ENCODE peak calls at places on chromosomes 3 and 15, in four cellular contexts. W is K562, L is H1, U is HepG2. H is an unnamed sample.

GRCh38 chr3:162171970-162172369 is 675.4 kb downstream of the OTOL1 start:
- DNase-seq in W (no peak), L (no peak), U (no peak), H (no peak)

GRCh38 chr3:20240154-20240883 is 54.3 kb upstream of the SGO1 start:
- DNase-seq in L (no peak), U (no peak), W (no peak), H (no peak)

GRCh38 chr3:57998366-57999283 is 9.6 kb upstream of the FLNB start:
- DNase-seq in L (no peak), U (peak), W (peak), H (no peak)

GRCh38 chr3:60363817-60364216 is 887.4 kb downstream of the FHIT start:
- DNase-seq in W (no peak), L (no peak), U (no peak), H (no peak)

GRCh38 chr3:117887896-117888295 is 1146.8 kb downstream of the IGSF11 start:
- DNase-seq in W (no peak), L (no peak), U (no peak), H (no peak)

GRCh38 chr15:101264911-101265641 is 12.2 kb downstream of the SELENOS start:
- DNase-seq in L (no peak), W (no peak), U (no peak), H (no peak)

GRCh38 chr15:65184305-65184943 is 718 bp downstream of the CLPX start:
- DNase-seq in U (peak), W (peak), L (peak), H (peak)

GRCh38 chr15:74783072-74783807 is 1.4 kb downstream of the CSK start:
- DNase-seq in U (no peak), L (no peak), W (peak), H (no peak)

GRCh38 chr15:29135702-29136426 is 133.8 kb downstream of the NSMCE3 start:
- DNase-seq in U (no peak), L (no peak), W (no peak), H (no peak)

DNA sequence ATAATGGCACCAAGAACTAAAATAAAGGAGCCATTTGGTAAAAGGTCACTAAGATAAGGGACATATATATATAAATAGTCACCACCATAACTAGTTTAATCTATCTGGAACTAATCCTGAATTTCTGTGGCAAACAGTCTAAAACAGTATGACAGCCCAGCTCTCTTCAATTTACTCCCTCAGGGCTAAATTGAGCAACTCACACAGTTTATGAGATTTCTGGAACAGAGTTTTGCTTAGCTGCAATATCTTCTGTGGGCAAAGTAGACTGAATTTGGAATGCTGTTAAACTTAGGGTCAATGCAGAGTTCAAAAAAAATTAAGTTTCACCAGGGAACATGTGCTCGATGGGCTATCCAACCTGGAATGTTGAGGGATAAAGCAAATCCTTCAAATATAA is 70.1 kb upstream of the VEPH1 start:
- DNase-seq in U (no peak), W (no peak), L (no peak), H (no peak)
- TF ChIP-seq PHF8 in U (no peak), W (no peak), L (no peak), H (no peak)

GRCh38 chr15:48005921-48006541 is 114.8 kb upstream of the SLC24A5 start:
- DNase-seq in L (no peak), U (no peak), W (no peak), H (no peak)
- TF ChIP-seq CEBPB in L (peak), U (no peak), W (no peak), H (no peak)

DNA sequence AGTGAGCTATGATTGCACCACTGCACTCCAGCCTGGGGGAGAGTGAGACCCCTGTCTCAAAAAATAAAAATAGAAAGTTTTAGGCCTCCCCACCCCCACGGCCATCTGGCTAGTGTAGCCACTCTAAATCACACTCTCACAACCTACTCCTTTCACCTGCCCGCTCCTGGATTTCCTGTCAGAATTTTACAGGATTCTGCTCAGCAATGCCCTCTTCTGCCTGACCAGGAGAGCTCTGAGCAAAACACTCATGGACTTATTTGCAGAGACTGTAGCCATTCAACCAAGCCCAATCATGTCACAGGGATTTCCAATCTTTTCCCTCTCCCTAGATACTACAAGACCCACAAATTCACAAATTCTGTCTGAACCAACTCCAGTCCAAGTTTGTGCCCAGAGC is 242.6 kb upstream of the TPRG1 start:
- DNase-seq in W (no peak), L (no peak), U (peak), H (peak)
- TF ChIP-seq PHF8 in W (no peak), L (no peak), U (no peak), H (no peak)

DNA sequence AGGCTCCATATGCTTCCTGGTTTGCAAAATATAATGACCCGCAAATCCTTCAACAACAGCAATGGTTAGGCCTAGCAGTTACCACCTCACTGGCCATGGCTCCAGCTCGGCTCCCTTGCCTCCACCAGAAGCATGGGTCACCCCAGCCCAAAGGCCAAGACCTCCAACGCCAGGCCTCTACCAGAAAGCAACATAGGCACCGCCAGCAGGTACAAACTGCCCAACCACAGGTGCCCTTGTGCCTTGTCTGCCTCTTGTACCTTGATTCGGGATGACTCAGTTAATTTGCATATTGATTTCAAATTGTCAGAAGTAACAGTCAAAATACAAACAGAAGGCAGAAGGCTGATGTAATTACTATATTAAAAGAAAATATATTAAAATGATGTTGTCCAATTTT is 124.7 kb downstream of the IL5RA start:
- DNase-seq in L (no peak), W (no peak), U (no peak), H (no peak)
- TF ChIP-seq CEBPB in L (no peak), W (no peak), U (no peak), H (no peak)

GRCh38 chr15:35173444-35174118 is 88.5 kb upstream of the NANOGP8 start:
- DNase-seq in W (peak), U (peak), L (no peak), H (no peak)
- TF ChIP-seq PHF8 in W (no peak), U (no peak), L (no peak), H (no peak)

DNA sequence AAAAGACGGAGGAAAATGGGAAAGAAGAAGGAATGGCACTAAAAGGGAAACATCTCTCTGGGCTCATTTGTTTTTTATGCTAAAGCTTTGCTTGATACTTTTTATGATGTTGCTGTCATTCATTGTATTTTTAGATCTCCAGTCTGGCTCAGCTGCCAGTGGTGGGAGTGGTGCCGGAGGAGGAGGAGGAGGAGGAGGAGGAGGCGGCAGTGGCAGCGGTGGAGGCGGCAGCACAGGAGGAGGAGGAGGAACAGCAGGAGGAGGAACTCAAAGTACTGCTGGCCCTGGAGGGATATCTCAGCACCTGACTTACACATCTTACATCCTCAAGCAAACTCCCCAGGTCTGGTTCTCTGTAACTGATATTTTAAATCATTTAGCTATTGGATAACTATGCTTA is 49.6 kb downstream of the MAP6D1 start:
- DNase-seq in U (no peak), W (no peak), L (no peak), H (no peak)
- TF ChIP-seq CEBPB in U (no peak), W (no peak), L (no peak), H (no peak)

GRCh38 chr3:109338322-109338721 is 976 bp upstream of the DPPA4 start:
- DNase-seq in W (no peak), L (no peak), U (no peak), H (no peak)

GRCh38 chr3:109339714-109340648 is 2.6 kb upstream of the DPPA4 start:
- DNase-seq in L (no peak), W (no peak), U (no peak), H (no peak)

GRCh38 chr3:109337393-109337792 is at the start of gene DPPA4:
- DNase-seq in W (no peak), U (no peak), L (no peak), H (no peak)

GRCh38 chr3:109336272-109336957 is 931 bp downstream of the DPPA4 start:
- DNase-seq in W (no peak), L (no peak), U (no peak), H (no peak)

GRCh38 chr3:109339186-109339585 is 1.8 kb upstream of the DPPA4 start:
- DNase-seq in L (no peak), W (no peak), U (no peak), H (no peak)
- TF ChIP-seq PHF8 in L (no peak), W (no peak), U (no peak), H (no peak)

GRCh38 chr3:187041362-187042061 is 97.8 kb downstream of the RPL39L start:
- DNase-seq in U (peak), W (peak), L (no peak), H (no peak)
- TF ChIP-seq CEBPB in U (peak), W (no peak), L (no peak), H (no peak)

GRCh38 chr15:68191555-68191954 is 13.6 kb downstream of the CALML4 start:
- DNase-seq in U (no peak), L (no peak), W (no peak), H (no peak)

GRCh38 chr15:68190048-68190447 is 15.1 kb downstream of the CALML4 start:
- DNase-seq in L (no peak), W (no peak), U (no peak), H (no peak)

GRCh38 chr15:68195336-68196112 is 9.6 kb downstream of the CALML4 start:
- DNase-seq in U (no peak), L (no peak), W (no peak), H (no peak)

GRCh38 chr15:68192117-68192516 is 13.0 kb downstream of the CALML4 start:
- DNase-seq in L (no peak), U (peak), W (no peak), H (no peak)

GRCh38 chr15:68192804-68193521 is 12.2 kb downstream of the CALML4 start:
- DNase-seq in W (no peak), U (no peak), L (no peak), H (no peak)
- TF ChIP-seq PHF8 in W (no peak), U (no peak), L (no peak), H (no peak)

H was measured in A549.